ENCODE peak calls at places on chromosomes 12 and 14, in five cellular contexts. S, A, B, F and Z are unnamed samples.
A peak's percentile ranks its signal among the peaks of the same experiment; 100 is the strongest.

GRCh38 chr12:50353869-50354593 is 42.4 kb downstream of the FAM186A start:
- DNase-seq in S (no peak), A (no peak), B (peak; percentile 31), F (no peak), Z (no peak)

GRCh38 chr14:105212541-105213305 is 31.6 kb upstream of the NUDT14 start:
- DNase-seq in S (no peak), A (no peak), B (no peak), F (no peak), Z (no peak)

GRCh38 chr12:92629349-92630065 is 73.3 kb upstream of the PLEKHG7 start:
- DNase-seq in S (no peak), A (no peak), B (peak; percentile 3), F (no peak), Z (no peak)

GRCh38 chr12:43728117-43728516 is 30.5 kb downstream of the PUS7L start:
- DNase-seq in S (no peak), A (no peak), B (no peak), F (no peak), Z (no peak)

GRCh38 chr14:101276309-101277091 is 284.8 kb upstream of the DIO3 start:
- DNase-seq in S (no peak), A (no peak), B (no peak), F (no peak), Z (no peak)

GRCh38 chr12:93978553-93978952 is 169.8 kb upstream of the PLXNC1 start:
- DNase-seq in S (no peak), A (no peak), B (no peak), F (peak; percentile 57), Z (peak; percentile 74)

GRCh38 chr14:60878536-60878935 is 102.3 kb downstream of the TRMT5 start:
- DNase-seq in S (no peak), A (no peak), B (peak; percentile 22), F (no peak), Z (no peak)

GRCh38 chr14:59419383-59419782 is 45.8 kb downstream of the GPR135 start:
- DNase-seq in S (no peak), A (no peak), B (no peak), F (no peak), Z (no peak)

GRCh38 chr12:123696641-123697040 is 15.5 kb upstream of the ATP6V0A2 start:
- DNase-seq in S (no peak), A (no peak), B (no peak), F (no peak), Z (no peak)

GRCh38 chr12:31586703-31587102 is 4.2 kb downstream of the DENND5B start:
- DNase-seq in S (no peak), A (no peak), B (no peak), F (no peak), Z (no peak)

GRCh38 chr14:38629412-38629811 is 373.5 kb upstream of the CLEC14A start:
- DNase-seq in S (no peak), A (no peak), B (no peak), F (no peak), Z (no peak)

GRCh38 chr12:67854351-67854750 is 134.9 kb upstream of the IFNG-AS1 start:
- DNase-seq in S (no peak), A (no peak), B (no peak), F (no peak), Z (no peak)

GRCh38 chr12:103423061-103423473 is 72.7 kb downstream of the C12orf42 start:
- DNase-seq in S (no peak), A (no peak), B (no peak), F (no peak), Z (no peak)

GRCh38 chr14:70782361-70782760 is 27.0 kb downstream of the MAP3K9 start:
- DNase-seq in S (no peak), A (no peak), B (peak; percentile 69), F (peak; percentile 36), Z (no peak)

GRCh38 chr14:99266181-99267178 is 5.5 kb downstream of the BCL11B start:
- DNase-seq in S (peak; percentile 60), A (peak; percentile 90), B (peak; percentile 52), F (peak; percentile 76), Z (peak; percentile 78)

GRCh38 chr12:19894803-19895202 is 455.5 kb downstream of the AEBP2 start:
- DNase-seq in S (no peak), A (no peak), B (no peak), F (no peak), Z (no peak)

GRCh38 chr12:93979189-93979588 is 169.2 kb upstream of the PLXNC1 start:
- DNase-seq in S (no peak), A (peak; percentile 5), B (no peak), F (no peak), Z (no peak)

GRCh38 chr14:33943484-33943883 is 7.4 kb downstream of the EGLN3 start:
- DNase-seq in S (no peak), A (no peak), B (no peak), F (no peak), Z (no peak)

GRCh38 chr12:123519151-123520001 is 14.1 kb downstream of the RILPL1 start:
- DNase-seq in S (no peak), A (no peak), B (peak; percentile 89), F (peak; percentile 75), Z (peak; percentile 91)

GRCh38 chr14:48398675-48399282 is 723.4 kb upstream of the MDGA2 start:
- DNase-seq in S (no peak), A (peak; percentile 16), B (peak; percentile 28), F (no peak), Z (no peak)

GRCh38 chr14:24279301-24280186 is 8.1 kb upstream of the RABGGTA start:
- DNase-seq in S (no peak), A (no peak), B (no peak), F (no peak), Z (no peak)

GRCh38 chr12:125549836-125550235 is 484.6 kb downstream of the AACS start:
- DNase-seq in S (no peak), A (peak; percentile 46), B (no peak), F (no peak), Z (no peak)

GRCh38 chr12:111409403-111410228 is 3.9 kb downstream of the SH2B3 start:
- DNase-seq in S (no peak), A (no peak), B (no peak), F (peak; percentile 44), Z (no peak)

GRCh38 chr14:100108840-100109593 is 43.8 kb downstream of the EVL start:
- DNase-seq in S (no peak), A (no peak), B (no peak), F (no peak), Z (no peak)

GRCh38 chr14:39459795-39460478 is 27.7 kb upstream of the FBXO33 start:
- DNase-seq in S (no peak), A (no peak), B (no peak), F (peak; percentile 47), Z (no peak)

GRCh38 chr12:110179291-110179690 is 55.1 kb downstream of the IFT81 start:
- DNase-seq in S (no peak), A (no peak), B (no peak), F (no peak), Z (no peak)

GRCh38 chr14:70753518-70753953 is 55.8 kb downstream of the MAP3K9 start:
- DNase-seq in S (no peak), A (no peak), B (no peak), F (peak; percentile 72), Z (no peak)

GRCh38 chr12:52772188-52772587 is 5.0 kb downstream of the KRT76 start:
- DNase-seq in S (no peak), A (no peak), B (no peak), F (no peak), Z (no peak)

GRCh38 chr14:77151245-77151644 is 9.7 kb upstream of the ZDHHC22 start:
- DNase-seq in S (no peak), A (peak; percentile 66), B (no peak), F (no peak), Z (no peak)

GRCh38 chr12:116808113-116808786 is 70.1 kb downstream of the RNFT2 start:
- DNase-seq in S (no peak), A (no peak), B (no peak), F (no peak), Z (no peak)

GRCh38 chr14:23828611-23829010 is 125.0 kb upstream of the DHRS4 start:
- DNase-seq in S (no peak), A (no peak), B (no peak), F (no peak), Z (no peak)

GRCh38 chr14:103762547-103762946 is 46.9 kb downstream of the ZFYVE21 start:
- DNase-seq in S (no peak), A (no peak), B (no peak), F (no peak), Z (no peak)

GRCh38 chr14:51727526-51727925 is 75.8 kb downstream of the FRMD6 start:
- DNase-seq in S (no peak), A (no peak), B (no peak), F (no peak), Z (no peak)

GRCh38 chr12:41336041-41336552 is 148.0 kb downstream of the PDZRN4 start:
- DNase-seq in S (no peak), A (no peak), B (no peak), F (no peak), Z (no peak)

GRCh38 chr12:41334390-41334789 is 146.3 kb downstream of the PDZRN4 start:
- DNase-seq in S (no peak), A (no peak), B (no peak), F (no peak), Z (no peak)

GRCh38 chr12:41339784-41340183 is 151.7 kb downstream of the PDZRN4 start:
- DNase-seq in S (no peak), A (no peak), B (no peak), F (no peak), Z (no peak)

GRCh38 chr12:41333988-41334387 is 145.9 kb downstream of the PDZRN4 start:
- DNase-seq in S (no peak), A (no peak), B (no peak), F (no peak), Z (no peak)
- TF ChIP-seq CTCF in S (no peak), A (no peak), B (no peak), F (no peak), Z (no peak)

GRCh38 chr14:45650754-45651153 is 397.8 kb upstream of the MIS18BP1 start:
- DNase-seq in S (no peak), A (no peak), B (no peak), F (no peak), Z (no peak)
- TF ChIP-seq CTCF in S (no peak), A (no peak), B (no peak), F (no peak), Z (no peak)

GRCh38 chr14:56280843-56281242 is 162.6 kb downstream of the PELI2 start:
- DNase-seq in S (no peak), A (no peak), B (no peak), F (no peak), Z (no peak)
- TF ChIP-seq CTCF in S (no peak), A (peak; percentile 40), B (peak; percentile 17), F (no peak), Z (no peak)

DNA sequence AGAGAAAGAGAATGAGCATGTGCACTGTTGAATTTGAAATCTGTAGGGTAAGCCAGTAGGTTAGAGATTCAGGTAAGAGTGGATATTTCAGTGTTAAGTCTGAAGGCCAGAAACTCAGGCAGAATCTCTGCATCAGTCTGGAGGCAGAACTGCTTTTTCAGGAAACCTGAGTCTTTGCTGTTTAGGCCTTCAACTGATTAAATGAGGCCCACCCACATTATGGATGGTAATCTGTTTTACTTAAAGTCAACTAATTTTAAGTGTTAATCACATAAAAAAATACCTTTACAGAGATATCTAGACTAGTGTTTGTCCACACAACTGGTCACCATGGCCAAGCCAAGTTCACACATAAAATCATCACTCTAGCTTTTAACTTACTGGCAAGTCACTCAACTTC is 205.0 kb upstream of the DDHD1 start:
- DNase-seq in S (no peak), A (no peak), B (no peak), F (no peak), Z (no peak)
- TF ChIP-seq CTCF in S (no peak), A (no peak), B (no peak), F (no peak), Z (no peak)